ENCODE peak calls at places on chromosomes 6 and 20, in nine cellular contexts. E is body of pancreas, C is esophagus squamous epithelium, W is A549, U is sigmoid colon, Z is ovary, J is HepG2, L is right lobe of liver, T is adrenal gland. Q is an unnamed sample.

GRCh38 chr6:52416629-52417151 is 3.5 kb upstream of the EFHC1 start:
- DNase-seq in E (peak), C (no peak), W (peak), U (no peak), Z (no peak), J (peak), L (no peak), T (no peak), Q (no peak)

GRCh38 chr6:105835373-105835772 is 250.8 kb upstream of the PRDM1 start:
- DNase-seq in E (no peak), C (no peak), W (peak), U (no peak), Z (no peak), J (peak), L (no peak), T (no peak), Q (no peak)

GRCh38 chr6:142322066-142322465 is 20.3 kb downstream of the ADGRG6 start:
- DNase-seq in E (no peak), C (no peak), W (no peak), U (no peak), Z (no peak), J (no peak), L (no peak), T (no peak), Q (no peak)

GRCh38 chr6:137297887-137298286 is 78.7 kb upstream of the IFNGR1 start:
- DNase-seq in E (peak), C (no peak), W (no peak), U (no peak), Z (no peak), J (no peak), L (no peak), T (peak), Q (no peak)

GRCh38 chr6:134802426-134803058 is 147.4 kb downstream of the ALDH8A1 start:
- DNase-seq in E (no peak), C (no peak), W (no peak), U (no peak), Z (no peak), J (peak), L (no peak), T (no peak), Q (no peak)

GRCh38 chr6:142474446-142475289 is 172.9 kb downstream of the ADGRG6 start:
- DNase-seq in E (no peak), C (no peak), W (peak), U (no peak), Z (no peak), J (peak), L (peak), T (no peak), Q (no peak)

GRCh38 chr20:50224553-50225255 is 34.1 kb downstream of the CEBPB start:
- DNase-seq in E (peak), C (no peak), W (no peak), U (peak), Z (peak), J (no peak), L (peak), T (peak), Q (peak)

GRCh38 chr6:53717571-53717970 is 52.0 kb upstream of the KLHL31 start:
- DNase-seq in E (no peak), C (no peak), W (no peak), U (no peak), Z (no peak), J (no peak), L (no peak), T (no peak), Q (no peak)

DNA sequence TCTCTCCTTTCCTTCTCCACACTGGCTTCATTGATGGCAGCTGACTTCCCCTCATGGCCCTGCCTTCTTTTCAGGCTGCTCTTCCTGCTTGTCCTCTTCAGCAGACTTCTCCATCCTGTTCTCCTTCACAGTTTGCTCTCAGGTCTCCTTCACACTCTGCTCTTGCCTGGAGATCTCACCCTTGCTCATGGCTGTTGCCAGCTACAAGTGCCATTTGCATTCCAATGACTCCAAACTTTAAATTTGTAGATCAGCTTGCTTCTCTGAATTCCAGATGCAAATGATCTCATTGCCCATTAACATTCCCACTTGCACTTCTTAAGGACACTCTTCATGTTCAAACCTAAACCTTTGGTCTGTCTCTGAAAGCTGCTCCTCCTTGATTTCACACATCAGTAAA is 343.0 kb downstream of the QKI start:
- DNase-seq in E (no peak), C (no peak), W (no peak), U (no peak), Z (no peak), J (no peak), L (no peak), T (no peak), Q (no peak)
- TF ChIP-seq POLR2A in E (no peak), C (no peak), W (no peak), U (no peak), Z (no peak), J (no peak), L (no peak), T (no peak), Q (no peak)

GRCh38 chr6:78580923-78581322 is 286.4 kb upstream of the IRAK1BP1 start:
- DNase-seq in E (no peak), C (no peak), W (no peak), U (no peak), Z (no peak), J (no peak), L (no peak), T (no peak), Q (no peak)

GRCh38 chr6:78578430-78578829 is 288.9 kb upstream of the IRAK1BP1 start:
- DNase-seq in E (no peak), C (no peak), W (no peak), U (no peak), Z (no peak), J (no peak), L (no peak), T (no peak), Q (no peak)

GRCh38 chr6:78583079-78583478 is 284.3 kb upstream of the IRAK1BP1 start:
- DNase-seq in E (no peak), C (no peak), W (no peak), U (no peak), Z (no peak), J (no peak), L (no peak), T (no peak), Q (no peak)

DNA sequence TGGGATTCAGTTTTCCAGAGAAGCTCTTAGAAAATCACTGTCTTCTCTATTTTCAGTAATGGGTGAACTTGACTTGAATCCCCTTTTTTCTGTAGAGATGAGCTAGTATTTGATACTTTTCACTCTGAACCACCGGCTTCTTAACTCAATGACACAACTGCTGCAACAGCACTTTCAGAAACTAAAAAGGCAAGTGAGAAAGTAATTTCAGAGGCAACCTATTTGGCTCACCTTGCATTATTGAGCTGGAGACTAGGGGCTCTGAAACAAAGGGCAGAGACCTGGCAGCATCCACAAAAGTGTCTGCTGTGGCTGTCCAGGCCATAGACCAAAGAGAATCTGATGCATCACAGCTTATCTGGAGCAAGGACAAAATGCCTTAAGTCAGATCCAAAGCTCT is 289.8 kb upstream of the IRAK1BP1 start:
- DNase-seq in E (no peak), C (no peak), W (no peak), U (no peak), Z (no peak), J (no peak), L (no peak), T (no peak), Q (no peak)
- TF ChIP-seq POLR2A in E (no peak), C (no peak), W (no peak), U (no peak), Z (no peak), J (no peak), L (no peak), T (no peak), Q (no peak)

DNA sequence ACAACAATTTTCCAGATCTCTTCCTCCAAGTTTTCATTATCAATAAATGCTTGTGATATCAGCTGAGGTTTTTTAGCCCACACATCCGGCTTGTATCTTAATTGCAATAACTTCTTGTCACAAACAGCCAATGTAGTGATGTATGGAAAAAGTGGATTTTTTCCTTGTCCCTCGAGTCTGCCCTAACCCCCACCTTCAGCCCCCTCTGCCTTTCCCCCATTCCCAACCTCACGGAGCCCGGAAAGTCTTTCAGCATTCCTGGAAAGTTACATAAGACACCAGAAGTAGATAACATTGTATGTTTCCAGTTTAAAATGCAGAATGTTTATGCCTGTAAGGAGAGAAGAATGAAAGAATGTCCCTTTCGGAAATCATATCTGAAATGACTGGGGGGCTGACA is 179.2 kb upstream of the PHACTR1 start:
- DNase-seq in E (no peak), C (no peak), W (no peak), U (no peak), Z (no peak), J (peak), L (no peak), T (no peak), Q (no peak)
- TF ChIP-seq POLR2A in E (no peak), C (no peak), W (no peak), U (no peak), Z (no peak), J (no peak), L (no peak), T (no peak), Q (no peak)

GRCh38 chr20:37515876-37516275 is 5.2 kb upstream of the NNAT start:
- DNase-seq in E (no peak), C (no peak), W (no peak), U (no peak), Z (no peak), J (no peak), L (no peak), T (peak), Q (no peak)

GRCh38 chr20:37510226-37510625 is 10.8 kb upstream of the NNAT start:
- DNase-seq in E (no peak), C (no peak), W (no peak), U (peak), Z (no peak), J (no peak), L (no peak), T (peak), Q (no peak)

GRCh38 chr20:37513764-37514359 is 7.2 kb upstream of the NNAT start:
- DNase-seq in E (no peak), C (no peak), W (no peak), U (peak), Z (no peak), J (no peak), L (no peak), T (peak), Q (no peak)

GRCh38 chr20:37516697-37517370 is 4.2 kb upstream of the NNAT start:
- DNase-seq in E (no peak), C (no peak), W (no peak), U (no peak), Z (no peak), J (no peak), L (no peak), T (peak), Q (no peak)

GRCh38 chr20:37511605-37512275 is 9.3 kb upstream of the NNAT start:
- DNase-seq in E (no peak), C (no peak), W (no peak), U (peak), Z (no peak), J (no peak), L (no peak), T (peak), Q (no peak)
- TF ChIP-seq POLR2A in E (no peak), C (no peak), W (no peak), U (no peak), Z (no peak), J (no peak), L (no peak), T (no peak), Q (no peak)

GRCh38 chr6:31356946-31357466 is at the start of gene HLA-B:
- DNase-seq in E (peak), C (peak), W (peak), U (peak), Z (peak), J (peak), L (peak), T (peak), Q (peak)
- TF ChIP-seq POLR2A in E (peak), C (no peak), W (no peak), U (no peak), Z (peak), J (no peak), L (peak), T (no peak), Q (peak)